ENCODE peak calls at places on chromosomes 13 and 19, in seven cellular contexts. Y, V, J, Z, T, R and S are unnamed samples.
A peak's percentile ranks its signal among the peaks of the same experiment; 100 is the strongest.

GRCh38 chr13:50323440-50324070 is 308.3 kb downstream of the KCNRG start:
- DNase-seq in V (no peak), J (no peak), T (no peak), Z (peak; percentile 55), R (no peak), Y (peak; percentile 85), S (peak; percentile 28)

GRCh38 chr19:40907968-40908735 is 26.1 kb upstream of the CYP2A7 start:
- DNase-seq in Z (no peak), T (no peak), V (no peak), J (no peak), R (peak; percentile 79), Y (no peak), S (no peak)

GRCh38 chr13:99501952-99502310 is 659 bp downstream of the TM9SF2 start:
- DNase-seq in J (no peak), T (no peak), V (no peak), Y (peak; percentile 32), R (peak; percentile 45), Z (no peak), S (peak; percentile 29)

GRCh38 chr13:28533441-28534166 is 38.7 kb upstream of the FLT1 start:
- DNase-seq in V (no peak), Z (no peak), R (no peak), T (no peak), J (no peak), Y (no peak), S (no peak)

GRCh38 chr19:18225702-18226468 is at the start of gene PDE4C:
- DNase-seq in J (no peak), R (no peak), T (no peak), V (no peak), Y (no peak), Z (no peak), S (no peak)

GRCh38 chr19:8022275-8022674 is 16.8 kb upstream of the ELAVL1 start:
- DNase-seq in V (no peak), R (no peak), Z (no peak), Y (no peak), T (no peak), J (no peak), S (no peak)

GRCh38 chr13:112963641-112964040 is 5.4 kb upstream of the MCF2L start:
- DNase-seq in V (no peak), Y (no peak), R (no peak), J (no peak), T (no peak), Z (no peak), S (no peak)

GRCh38 chr19:39692822-39693221 is 11.5 kb upstream of the LGALS14 start:
- DNase-seq in J (no peak), T (no peak), R (no peak), Z (no peak), V (no peak), Y (no peak), S (no peak)

GRCh38 chr13:33639640-33640080 is 178.3 kb upstream of the RFC3 start:
- DNase-seq in T (no peak), Z (peak; percentile 58), R (no peak), V (peak; percentile 41), Y (no peak), J (no peak), S (no peak)

GRCh38 chr13:77036294-77036693 is 9.3 kb upstream of the FBXL3 start:
- DNase-seq in V (no peak), R (no peak), Z (no peak), T (peak; percentile 21), J (no peak), Y (no peak), S (no peak)

GRCh38 chr19:18294467-18294864 is 13.0 kb upstream of the JUND start:
- DNase-seq in V (peak; percentile 88), Y (no peak), Z (no peak), J (no peak), T (no peak), R (peak; percentile 54), S (no peak)

GRCh38 chr13:33723365-33723764 is 94.6 kb upstream of the RFC3 start:
- DNase-seq in R (no peak), T (no peak), Y (peak; percentile 12), J (no peak), V (no peak), Z (no peak), S (no peak)

GRCh38 chr19:6997679-6998445 is 23.4 kb downstream of the MBD3L2B start:
- DNase-seq in R (no peak), Y (no peak), V (no peak), T (no peak), Z (peak; percentile 71), J (no peak), S (no peak)

GRCh38 chr13:44237276-44237767 is 136.3 kb upstream of the SERP2 start:
- DNase-seq in R (peak; percentile 36), V (no peak), Y (peak; percentile 96), T (peak; percentile 41), J (no peak), Z (peak; percentile 95), S (no peak)

GRCh38 chr19:35899547-35900214 is 659 bp downstream of the NFKBID start:
- DNase-seq in T (peak; percentile 56), V (peak; percentile 79), R (peak; percentile 84), Z (peak; percentile 87), J (no peak), Y (peak; percentile 76), S (peak; percentile 79)

GRCh38 chr19:53183146-53183545 is 10.0 kb downstream of the ZNF665 start:
- DNase-seq in T (no peak), Y (no peak), V (no peak), J (no peak), R (no peak), Z (no peak), S (no peak)

GRCh38 chr13:107851670-107852460 is 363.5 kb downstream of the LIG4 start:
- DNase-seq in T (no peak), J (no peak), R (no peak), Y (no peak), Z (peak; percentile 27), V (no peak), S (no peak)

GRCh38 chr19:30784850-30785459 is 412.8 kb downstream of the ZNF536 start:
- DNase-seq in V (peak; percentile 54), R (peak; percentile 56), Y (peak; percentile 33), T (peak; percentile 22), J (no peak), Z (peak; percentile 3), S (peak; percentile 41)

GRCh38 chr13:34640179-34640929 is 301.7 kb upstream of the NBEA start:
- DNase-seq in J (no peak), Z (no peak), Y (no peak), V (no peak), R (no peak), T (no peak), S (no peak)

GRCh38 chr19:53394522-53394973 is 401 bp upstream of the ZNF765 start:
- DNase-seq in Y (no peak), J (no peak), R (peak; percentile 54), T (peak; percentile 53), V (no peak), Z (no peak), S (no peak)

GRCh38 chr19:12603714-12604113 is 6.9 kb downstream of the ZNF490 start:
- DNase-seq in R (no peak), J (no peak), V (peak; percentile 44), T (no peak), Z (no peak), Y (no peak), S (no peak)

GRCh38 chr13:113959198-113959597 is 14.7 kb downstream of the C13orf46 start:
- DNase-seq in T (no peak), V (no peak), Z (no peak), R (no peak), Y (no peak), J (no peak), S (no peak)

GRCh38 chr13:99974939-99975561 is 3.5 kb upstream of the ZIC5 start:
- DNase-seq in V (no peak), J (no peak), Z (no peak), T (no peak), R (no peak), Y (no peak), S (no peak)

GRCh38 chr13:61463027-61463426 is 47.4 kb upstream of the PCDH20 start:
- DNase-seq in J (no peak), T (no peak), R (no peak), Z (no peak), Y (no peak), V (no peak), S (peak; percentile 47)

GRCh38 chr19:3248728-3249315 is 24.4 kb downstream of the CELF5 start:
- DNase-seq in R (no peak), Z (no peak), T (no peak), V (no peak), Y (no peak), J (no peak), S (no peak)

GRCh38 chr19:46355234-46355990 is 8.5 kb downstream of the PPP5C start:
- DNase-seq in Z (no peak), J (no peak), T (no peak), Y (no peak), R (no peak), V (no peak), S (no peak)

GRCh38 chr13:46380242-46380641 is 6.8 kb downstream of the RUBCNL start:
- DNase-seq in Z (no peak), J (no peak), Y (no peak), V (no peak), R (no peak), T (no peak), S (no peak)

GRCh38 chr13:38670627-38671026 is 16.2 kb upstream of the FREM2 start:
- DNase-seq in J (no peak), Z (peak; percentile 75), T (no peak), Y (peak; percentile 23), V (no peak), R (no peak), S (no peak)

GRCh38 chr13:28750187-28751045 is 31.6 kb upstream of the SLC46A3 start:
- DNase-seq in J (no peak), R (no peak), V (no peak), Z (peak; percentile 63), Y (peak; percentile 7), T (no peak), S (no peak)

GRCh38 chr19:29841559-29842367 is 30.0 kb downstream of the CCNE1 start:
- DNase-seq in Y (peak; percentile 10), J (no peak), T (no peak), V (no peak), Z (peak; percentile 71), R (no peak), S (peak; percentile 47)

GRCh38 chr19:3250675-3251074 is 26.2 kb downstream of the CELF5 start:
- DNase-seq in V (peak; percentile 41), J (no peak), T (no peak), Z (peak; percentile 32), Y (peak; percentile 15), R (peak; percentile 40), S (peak; percentile 37)

GRCh38 chr13:71880753-71881541 is 13.9 kb upstream of the DACH1 start:
- DNase-seq in Y (no peak), J (no peak), V (no peak), Z (no peak), R (no peak), T (no peak), S (no peak)

GRCh38 chr13:77919351-77920294 is 992 bp upstream of the EDNRB start:
- DNase-seq in J (peak; percentile 23), V (no peak), Z (no peak), Y (peak; percentile 16), R (peak; percentile 29), T (peak; percentile 47), S (no peak)

GRCh38 chr19:13053761-13054604 is 48.7 kb downstream of the LYL1 start:
- DNase-seq in Y (peak; percentile 97), J (no peak), R (peak; percentile 91), V (no peak), Z (peak; percentile 79), T (peak; percentile 62), S (peak; percentile 92)

GRCh38 chr13:105598551-105598950 is 936.9 kb downstream of the EFNB2 start:
- DNase-seq in R (no peak), Z (no peak), J (no peak), Y (peak; percentile 21), T (no peak), V (no peak), S (no peak)

GRCh38 chr19:38559428-38560401 is 58.0 kb downstream of the MAP4K1 start:
- DNase-seq in Z (peak; percentile 87), R (no peak), J (no peak), T (no peak), Y (no peak), V (no peak), S (peak; percentile 65)

GRCh38 chr13:26133851-26134250 is 82.0 kb upstream of the SHISA2 start:
- DNase-seq in V (no peak), T (no peak), J (no peak), R (no peak), Y (no peak), Z (no peak), S (no peak)

GRCh38 chr13:63944896-63945295 is 2529.2 kb upstream of the PCDH20 start:
- DNase-seq in Y (no peak), R (no peak), V (no peak), J (no peak), Z (no peak), T (no peak), S (no peak)